ENCODE peak calls at places on chromosome 4, in eight cellular contexts. N is lower leg skin, H is stomach, E is body of pancreas, B is astrocyte of the cerebellum, S is NB4, Q is PC-3, X is GM12864. Z is an unnamed sample.

GRCh38 chr4:8414377-8414776 is 26.1 kb downstream of the ACOX3 start:
- DNase-seq in N (no peak), H (no peak), E (no peak), B (no peak), S (no peak), Q (peak; percentile 6), X (no peak), Z (no peak)

GRCh38 chr4:2829933-2830451 is 13.7 kb upstream of the ADD1 start:
- DNase-seq in N (no peak), H (no peak), E (no peak), B (no peak), S (no peak), Q (no peak), X (no peak), Z (no peak)

GRCh38 chr4:118849867-118850812 is 14.2 kb upstream of the SEC24D start:
- DNase-seq in N (no peak), H (no peak), E (no peak), B (no peak), S (peak; percentile 43), Q (peak; percentile 4), X (no peak), Z (no peak)

GRCh38 chr4:26936284-26937065 is 75.8 kb downstream of the STIM2 start:
- DNase-seq in N (no peak), H (no peak), E (no peak), B (no peak), S (peak; percentile 39), Q (no peak), X (no peak), Z (peak; percentile 10)

GRCh38 chr4:138037716-138038115 is 204.4 kb downstream of the SLC7A11 start:
- DNase-seq in N (no peak), H (no peak), E (no peak), B (no peak), S (no peak), Q (no peak), X (no peak), Z (no peak)

GRCh38 chr4:55609393-55609821 is 17.4 kb upstream of the PDCL2 start:
- DNase-seq in N (peak; percentile 39), H (no peak), E (no peak), B (no peak), S (no peak), Q (peak; percentile 53), X (no peak), Z (no peak)

GRCh38 chr4:61549356-61549755 is 349.2 kb downstream of the ADGRL3 start:
- DNase-seq in N (no peak), H (no peak), E (no peak), B (no peak), S (no peak), Q (no peak), X (no peak), Z (no peak)

GRCh38 chr4:81594495-81595169 is 122.9 kb upstream of the RASGEF1B start:
- DNase-seq in N (no peak), H (no peak), E (no peak), B (no peak), S (no peak), Q (no peak), X (no peak), Z (no peak)

GRCh38 chr4:75555294-75556164 is at the start of gene ODAPH:
- DNase-seq in N (no peak), H (no peak), E (no peak), B (peak; percentile 68), S (no peak), Q (peak; percentile 76), X (peak; percentile 49), Z (peak; percentile 70)

GRCh38 chr4:20868108-20868507 is 167.8 kb downstream of the PACRGL start:
- DNase-seq in N (no peak), H (no peak), E (no peak), B (no peak), S (no peak), Q (no peak), X (no peak), Z (no peak)

GRCh38 chr4:182188622-182189021 is 54.6 kb upstream of the TENM3 start:
- DNase-seq in N (no peak), H (no peak), E (no peak), B (no peak), S (no peak), Q (no peak), X (no peak), Z (no peak)

GRCh38 chr4:73109493-73109892 is 40.0 kb upstream of the COX18 start:
- DNase-seq in N (no peak), H (no peak), E (no peak), B (no peak), S (no peak), Q (no peak), X (no peak), Z (no peak)

GRCh38 chr4:63693321-63693720 is 715.9 kb downstream of the TECRL start:
- DNase-seq in N (no peak), H (no peak), E (no peak), B (no peak), S (no peak), Q (peak; percentile 9), X (no peak), Z (no peak)

GRCh38 chr4:70586841-70587240 is 5.2 kb upstream of the AMBN start:
- DNase-seq in N (no peak), H (no peak), E (no peak), B (no peak), S (no peak), Q (no peak), X (no peak), Z (no peak)

GRCh38 chr4:171035909-171036308 is 777.3 kb upstream of the GALNTL6 start:
- DNase-seq in N (no peak), H (no peak), E (no peak), B (no peak), S (peak; percentile 6), Q (no peak), X (no peak), Z (no peak)

GRCh38 chr4:54945838-54946237 is 179.6 kb downstream of the KDR start:
- DNase-seq in N (no peak), H (no peak), E (no peak), B (no peak), S (no peak), Q (peak; percentile 34), X (no peak), Z (no peak)

GRCh38 chr4:107578321-107578720 is 141.7 kb downstream of the PAPSS1 start:
- DNase-seq in N (no peak), H (no peak), E (no peak), B (no peak), S (no peak), Q (peak; percentile 32), X (no peak), Z (no peak)

GRCh38 chr4:94076498-94076897 is 131.2 kb upstream of the SMARCAD1 start:
- DNase-seq in N (no peak), H (no peak), E (no peak), B (no peak), S (no peak), Q (no peak), X (no peak), Z (no peak)

GRCh38 chr4:104879367-104879766 is 267.3 kb upstream of the TET2 start:
- DNase-seq in N (no peak), H (no peak), E (no peak), B (no peak), S (no peak), Q (peak; percentile 59), X (no peak), Z (no peak)

GRCh38 chr4:152944678-152945320 is 8.7 kb downstream of the FHDC1 start:
- DNase-seq in N (no peak), H (no peak), E (no peak), B (no peak), S (no peak), Q (no peak), X (no peak), Z (no peak)

GRCh38 chr4:22052076-22052475 is 103.5 kb upstream of the KCNIP4 start:
- DNase-seq in N (no peak), H (no peak), E (no peak), B (no peak), S (no peak), Q (no peak), X (no peak), Z (no peak)

GRCh38 chr4:80011636-80012236 is 61.3 kb downstream of the ANTXR2 start:
- DNase-seq in N (no peak), H (no peak), E (no peak), B (no peak), S (no peak), Q (no peak), X (no peak), Z (no peak)
- H3K4me3 ChIP-seq in N (no peak overlapping the region), H (no peak overlapping the region), E (no peak overlapping the region), B (no peak overlapping the region), S (no peak overlapping the region), Q (no peak overlapping the region), X (no peak overlapping the region), Z (no peak overlapping the region)

GRCh38 chr4:1289232-1290164 is at the start of gene MAEA:
- DNase-seq in N (peak; percentile 96), H (peak; percentile 98), E (peak; percentile 97), B (peak; percentile 89), S (peak; percentile 99), Q (peak; percentile 94), X (peak; percentile 90), Z (peak; percentile 63)

GRCh38 chr4:1288786-1289185 is 905 bp upstream of the MAEA start:
- DNase-seq in N (no peak), H (no peak), E (no peak), B (no peak), S (no peak), Q (no peak), X (no peak), Z (no peak)

GRCh38 chr4:1283711-1284110 is 6.0 kb upstream of the MAEA start:
- DNase-seq in N (no peak), H (no peak), E (no peak), B (no peak), S (no peak), Q (no peak), X (no peak), Z (no peak)

GRCh38 chr4:1285151-1285789 is 4.4 kb upstream of the MAEA start:
- DNase-seq in N (no peak), H (no peak), E (no peak), B (no peak), S (no peak), Q (no peak), X (no peak), Z (no peak)

GRCh38 chr4:1285790-1286553 is 3.7 kb upstream of the MAEA start:
- DNase-seq in N (no peak), H (no peak), E (no peak), B (no peak), S (peak; percentile 68), Q (peak; percentile 7), X (no peak), Z (no peak)
- TF ChIP-seq CTCF in N (no peak), H (no peak), E (peak; percentile 30), B (no peak), S (peak; percentile 22), Q (peak; percentile 15), X (peak; percentile 34), Z (peak; percentile 41)

GRCh38 chr4:140242357-140243284 is 88.6 kb upstream of the MAML3 start:
- DNase-seq in N (no peak), H (no peak), E (no peak), B (no peak), S (peak; percentile 69), Q (peak; percentile 32), X (no peak), Z (no peak)
- H3K4me3 ChIP-seq in N (no peak overlapping the region), H (no peak overlapping the region), E (no peak overlapping the region), B (no peak overlapping the region), S (no peak overlapping the region), Q (peak overlapping the region; percentile 21), X (no peak overlapping the region), Z (no peak overlapping the region)

GRCh38 chr4:9946171-9946570 is 75.1 kb downstream of the SLC2A9 start:
- DNase-seq in N (no peak), H (no peak), E (no peak), B (no peak), S (no peak), Q (no peak), X (no peak), Z (no peak)
- TF ChIP-seq CTCF in N (no peak), H (no peak), E (no peak), B (no peak), S (no peak), Q (no peak), X (no peak), Z (no peak)